ENCODE peak calls at places on chromosomes 3 and 15, in six cellular contexts. One of them, this sample, is unnamed.

GRCh38 chr3:112334709-112335108 is 1.8 kb downstream of the CD200 start:
- DNase-seq in fibroblast of the conjunctiva: no peak
- DNase-seq in DMS153: no peak
- DNase-seq in Caki2: no peak
- DNase-seq in activated T-cell treated with anti-CD3 and anti-CD28 coated beads, Interleukin-2, amount 50 U/mL, for 48 hours: no peak
- DNase-seq in kidney tubule cell: no peak
- DNase-seq in this sample: no peak

GRCh38 chr3:124829175-124829818 is 57.9 kb downstream of the ITGB5 start:
- DNase-seq in kidney tubule cell: no peak
- DNase-seq in activated T-cell treated with anti-CD3 and anti-CD28 coated beads, Interleukin-2, amount 50 U/mL, for 48 hours: no peak
- DNase-seq in fibroblast of the conjunctiva: no peak
- DNase-seq in DMS153: no peak
- DNase-seq in Caki2: no peak
- DNase-seq in this sample: no peak

GRCh38 chr3:13461169-13462124 is 18.7 kb upstream of the HDAC11 start:
- DNase-seq in fibroblast of the conjunctiva: peak
- DNase-seq in kidney tubule cell: peak
- DNase-seq in activated T-cell treated with anti-CD3 and anti-CD28 coated beads, Interleukin-2, amount 50 U/mL, for 48 hours: peak
- DNase-seq in DMS153: peak
- DNase-seq in Caki2: no peak
- DNase-seq in this sample: peak

GRCh38 chr3:124657138-124657537 is 73.1 kb upstream of the UMPS start:
- DNase-seq in fibroblast of the conjunctiva: no peak
- DNase-seq in activated T-cell treated with anti-CD3 and anti-CD28 coated beads, Interleukin-2, amount 50 U/mL, for 48 hours: no peak
- DNase-seq in Caki2: no peak
- DNase-seq in DMS153: no peak
- DNase-seq in kidney tubule cell: no peak
- DNase-seq in this sample: no peak

GRCh38 chr3:107942244-107942643 is 148.6 kb downstream of the CD47 start:
- DNase-seq in kidney tubule cell: no peak
- DNase-seq in Caki2: no peak
- DNase-seq in DMS153: no peak
- DNase-seq in activated T-cell treated with anti-CD3 and anti-CD28 coated beads, Interleukin-2, amount 50 U/mL, for 48 hours: peak
- DNase-seq in fibroblast of the conjunctiva: no peak
- DNase-seq in this sample: no peak

GRCh38 chr3:193828477-193828876 is 235.5 kb downstream of the OPA1 start:
- DNase-seq in DMS153: peak
- DNase-seq in kidney tubule cell: peak
- DNase-seq in Caki2: no peak
- DNase-seq in activated T-cell treated with anti-CD3 and anti-CD28 coated beads, Interleukin-2, amount 50 U/mL, for 48 hours: no peak
- DNase-seq in fibroblast of the conjunctiva: no peak
- DNase-seq in this sample: no peak

GRCh38 chr3:81173514-81173913 is 587.9 kb downstream of the GBE1 start:
- DNase-seq in Caki2: no peak
- DNase-seq in activated T-cell treated with anti-CD3 and anti-CD28 coated beads, Interleukin-2, amount 50 U/mL, for 48 hours: no peak
- DNase-seq in DMS153: no peak
- DNase-seq in fibroblast of the conjunctiva: no peak
- DNase-seq in kidney tubule cell: peak
- DNase-seq in this sample: no peak

GRCh38 chr15:42457445-42458442 is 33.2 kb downstream of the ZNF106 start:
- DNase-seq in DMS153: no peak
- DNase-seq in kidney tubule cell: peak
- DNase-seq in fibroblast of the conjunctiva: peak
- DNase-seq in activated T-cell treated with anti-CD3 and anti-CD28 coated beads, Interleukin-2, amount 50 U/mL, for 48 hours: no peak
- DNase-seq in Caki2: no peak
- DNase-seq in this sample: no peak

GRCh38 chr15:57160823-57161560 is 215.3 kb upstream of the CGNL1 start:
- DNase-seq in Caki2: no peak
- DNase-seq in DMS153: no peak
- DNase-seq in fibroblast of the conjunctiva: no peak
- DNase-seq in kidney tubule cell: peak
- DNase-seq in activated T-cell treated with anti-CD3 and anti-CD28 coated beads, Interleukin-2, amount 50 U/mL, for 48 hours: no peak
- DNase-seq in this sample: no peak

GRCh38 chr3:160911399-160911798 is 155.4 kb downstream of the PPM1L start:
- DNase-seq in fibroblast of the conjunctiva: no peak
- DNase-seq in Caki2: no peak
- DNase-seq in activated T-cell treated with anti-CD3 and anti-CD28 coated beads, Interleukin-2, amount 50 U/mL, for 48 hours: no peak
- DNase-seq in kidney tubule cell: no peak
- DNase-seq in DMS153: no peak
- DNase-seq in this sample: no peak

GRCh38 chr15:70795311-70795665 is 31.9 kb upstream of the UACA start:
- DNase-seq in kidney tubule cell: peak
- DNase-seq in DMS153: no peak
- DNase-seq in activated T-cell treated with anti-CD3 and anti-CD28 coated beads, Interleukin-2, amount 50 U/mL, for 48 hours: no peak
- DNase-seq in Caki2: peak
- DNase-seq in fibroblast of the conjunctiva: peak
- DNase-seq in this sample: no peak

GRCh38 chr3:142115927-142116668 is 33.2 kb downstream of the TFDP2 start:
- DNase-seq in fibroblast of the conjunctiva: no peak
- DNase-seq in activated T-cell treated with anti-CD3 and anti-CD28 coated beads, Interleukin-2, amount 50 U/mL, for 48 hours: no peak
- DNase-seq in Caki2: no peak
- DNase-seq in kidney tubule cell: no peak
- DNase-seq in DMS153: no peak
- DNase-seq in this sample: no peak

GRCh38 chr15:63291507-63291906 is 14.1 kb downstream of the APH1B start:
- DNase-seq in fibroblast of the conjunctiva: peak
- DNase-seq in activated T-cell treated with anti-CD3 and anti-CD28 coated beads, Interleukin-2, amount 50 U/mL, for 48 hours: no peak
- DNase-seq in DMS153: no peak
- DNase-seq in kidney tubule cell: peak
- DNase-seq in Caki2: peak
- DNase-seq in this sample: no peak

GRCh38 chr3:183518446-183519185 is 36.9 kb downstream of the KLHL6 start:
- DNase-seq in DMS153: peak
- DNase-seq in Caki2: no peak
- DNase-seq in fibroblast of the conjunctiva: no peak
- DNase-seq in activated T-cell treated with anti-CD3 and anti-CD28 coated beads, Interleukin-2, amount 50 U/mL, for 48 hours: no peak
- DNase-seq in kidney tubule cell: no peak
- DNase-seq in this sample: peak

GRCh38 chr3:127177226-127177625 is 15.7 kb upstream of the PRR23E start:
- DNase-seq in activated T-cell treated with anti-CD3 and anti-CD28 coated beads, Interleukin-2, amount 50 U/mL, for 48 hours: no peak
- DNase-seq in Caki2: no peak
- DNase-seq in kidney tubule cell: peak
- DNase-seq in DMS153: no peak
- DNase-seq in fibroblast of the conjunctiva: no peak
- DNase-seq in this sample: no peak

GRCh38 chr3:186216903-186217819 is 108.3 kb upstream of the ETV5 start:
- DNase-seq in DMS153: no peak
- DNase-seq in kidney tubule cell: no peak
- DNase-seq in fibroblast of the conjunctiva: no peak
- DNase-seq in Caki2: no peak
- DNase-seq in activated T-cell treated with anti-CD3 and anti-CD28 coated beads, Interleukin-2, amount 50 U/mL, for 48 hours: no peak
- DNase-seq in this sample: no peak

GRCh38 chr15:62394079-62394478 is 229.0 kb upstream of the C2CD4B start:
- DNase-seq in Caki2: no peak
- DNase-seq in kidney tubule cell: peak
- DNase-seq in DMS153: no peak
- DNase-seq in fibroblast of the conjunctiva: no peak
- DNase-seq in activated T-cell treated with anti-CD3 and anti-CD28 coated beads, Interleukin-2, amount 50 U/mL, for 48 hours: no peak
- DNase-seq in this sample: no peak

GRCh38 chr15:73982251-73982962 is 9.7 kb downstream of the STOML1 start:
- DNase-seq in kidney tubule cell: peak
- DNase-seq in activated T-cell treated with anti-CD3 and anti-CD28 coated beads, Interleukin-2, amount 50 U/mL, for 48 hours: peak
- DNase-seq in DMS153: no peak
- DNase-seq in fibroblast of the conjunctiva: peak
- DNase-seq in Caki2: peak
- DNase-seq in this sample: no peak